ENCODE peak calls at places on chromosomes 3 and 15, in six cellular contexts. N is nephron progenitor cell, H is anterior cingulate cortex, Y is EL, U is ELF-1, E is NCI-H524. V is an unnamed sample.
A peak's percentile ranks its signal among the peaks of the same experiment; 100 is the strongest.

GRCh38 chr3:59678042-59678707 is 628.4 kb upstream of the CFAP20DC start:
- DNase-seq in N (no peak), H (no peak), Y (no peak), U (no peak), E (no peak), V (no peak)

GRCh38 chr3:193665370-193665989 is 72.5 kb downstream of the OPA1 start:
- DNase-seq in N (no peak), H (no peak), Y (peak; percentile 26), U (no peak), E (peak; percentile 30), V (peak; percentile 67)

GRCh38 chr15:91055548-91056331 is 33.3 kb upstream of the VPS33B start:
- DNase-seq in N (peak; percentile 63), H (peak; percentile 61), Y (peak; percentile 73), U (peak; percentile 70), E (peak; percentile 96), V (peak; percentile 77)

GRCh38 chr3:50930371-50931208 is 255.9 kb downstream of the DOCK3 start:
- DNase-seq in N (no peak), H (no peak), Y (no peak), U (no peak), E (no peak), V (no peak)

GRCh38 chr3:100556656-100557310 is 52.6 kb upstream of the ADGRG7 start:
- DNase-seq in N (no peak), H (no peak), Y (peak; percentile 57), U (no peak), E (no peak), V (peak; percentile 33)

GRCh38 chr3:197305854-197306253 is 7.4 kb upstream of the DLG1 start:
- DNase-seq in N (no peak), H (no peak), Y (peak; percentile 86), U (no peak), E (no peak), V (no peak)

GRCh38 chr15:73630796-73631471 is 2.3 kb downstream of the NPTN start:
- DNase-seq in N (no peak), H (no peak), Y (no peak), U (no peak), E (no peak), V (peak; percentile 32)

GRCh38 chr3:117512975-117513374 is 803.4 kb downstream of the TUSC7 start:
- DNase-seq in N (no peak), H (no peak), Y (peak; percentile 41), U (no peak), E (no peak), V (no peak)

GRCh38 chr3:168117853-168118313 is 22.2 kb upstream of the GOLIM4 start:
- DNase-seq in N (no peak), H (no peak), Y (peak; percentile 37), U (no peak), E (no peak), V (peak; percentile 68)

GRCh38 chr3:188320757-188321156 is 166.8 kb downstream of the LPP start:
- DNase-seq in N (no peak), H (no peak), Y (peak; percentile 86), U (no peak), E (no peak), V (no peak)

GRCh38 chr15:69140306-69140705 is 20.1 kb upstream of the GLCE start:
- DNase-seq in N (no peak), H (no peak), Y (no peak), U (no peak), E (peak; percentile 90), V (no peak)

GRCh38 chr15:52241489-52241888 is 50.3 kb upstream of the GNB5 start:
- DNase-seq in N (no peak), H (no peak), Y (no peak), U (no peak), E (no peak), V (no peak)

GRCh38 chr3:190496859-190497258 is 17.0 kb upstream of the IL1RAP start:
- DNase-seq in N (no peak), H (no peak), Y (no peak), U (no peak), E (no peak), V (no peak)

GRCh38 chr3:181720281-181720680 is 8.6 kb downstream of the SOX2 start:
- DNase-seq in N (no peak), H (peak; percentile 45), Y (no peak), U (peak; percentile 72), E (no peak), V (no peak)

GRCh38 chr3:172102883-172103310 is 63.5 kb downstream of the FNDC3B start:
- DNase-seq in N (no peak), H (no peak), Y (no peak), U (no peak), E (no peak), V (no peak)

GRCh38 chr3:65422154-65422553 is 616.6 kb downstream of the MAGI1 start:
- DNase-seq in N (no peak), H (no peak), Y (no peak), U (no peak), E (peak; percentile 46), V (no peak)

V was measured in dermis blood vessel endothelial cell.